ENCODE peak calls at places on chromosomes 16 and 17, in six cellular contexts. W is right lobe of liver, H is fibroblast of lung, L is prostate gland, N is dorsolateral prefrontal cortex, O is SK-N-SH. Z is an unnamed sample.

GRCh38 chr16:7400117-7400890 is 67.7 kb downstream of the RBFOX1 start:
- DNase-seq in O (no peak), H (no peak), L (no peak), W (no peak), N (no peak), Z (no peak)

GRCh38 chr16:25260416-25260815 is 2.8 kb upstream of the ZKSCAN2 start:
- DNase-seq in H (peak; percentile 16), N (no peak), L (no peak), O (no peak), W (no peak), Z (no peak)

GRCh38 chr17:33039874-33040273 is 48.2 kb downstream of the SPACA3 start:
- DNase-seq in O (no peak), H (peak; percentile 81), L (no peak), N (no peak), W (no peak), Z (no peak)

GRCh38 chr16:85586360-85587145 is 26.6 kb upstream of the GSE1 start:
- DNase-seq in L (no peak), W (peak; percentile 43), N (no peak), O (peak; percentile 68), H (peak; percentile 39), Z (peak; percentile 70)

GRCh38 chr17:82238562-82239201 is 9.8 kb downstream of the SLC16A3 start:
- DNase-seq in N (peak; percentile 73), H (peak; percentile 87), L (peak; percentile 93), O (no peak), W (peak; percentile 72), Z (peak; percentile 89)

GRCh38 chr17:6303664-6304063 is 131.3 kb downstream of the AIPL1 start:
- DNase-seq in N (no peak), O (no peak), H (peak; percentile 33), L (no peak), W (no peak), Z (peak; percentile 15)

GRCh38 chr17:75182319-75182568 is 515 bp downstream of the SUMO2 start:
- DNase-seq in N (no peak), W (peak; percentile 46), L (no peak), H (no peak), O (no peak), Z (no peak)

GRCh38 chr17:51435641-51436091 is 175.3 kb downstream of the UTP18 start:
- DNase-seq in N (peak; percentile 53), W (peak; percentile 84), L (peak; percentile 42), H (no peak), O (peak; percentile 66), Z (peak; percentile 40)

GRCh38 chr16:3095869-3096268 is 3.2 kb downstream of the ZSCAN10 start:
- DNase-seq in L (no peak), N (no peak), O (peak; percentile 57), H (no peak), W (no peak), Z (no peak)

GRCh38 chr17:61833536-61834203 is 29.7 kb downstream of the BRIP1 start:
- DNase-seq in L (no peak), H (peak; percentile 81), O (no peak), N (no peak), W (no peak), Z (no peak)

GRCh38 chr16:67114793-67115192 is 5.1 kb downstream of the PHAF1 start:
- DNase-seq in W (no peak), L (no peak), N (no peak), O (no peak), H (no peak), Z (no peak)

GRCh38 chr17:73646409-73647305 is 2.4 kb upstream of the SDK2 start:
- DNase-seq in L (no peak), H (no peak), O (peak; percentile 83), W (no peak), N (no peak), Z (no peak)

GRCh38 chr16:70298988-70299938 is at the start of gene DDX19B:
- DNase-seq in O (peak; percentile 90), N (peak; percentile 76), L (peak; percentile 77), W (peak; percentile 88), H (peak; percentile 72), Z (peak; percentile 80)

GRCh38 chr17:7367083-7367482 is 12.1 kb downstream of the TMEM95 start:
- DNase-seq in L (no peak), O (no peak), H (no peak), W (no peak), N (no peak), Z (no peak)

GRCh38 chr17:2195729-2196128 is 107.9 kb downstream of the SMG6 start:
- DNase-seq in W (no peak), O (no peak), H (peak; percentile 86), N (no peak), L (no peak), Z (no peak)

GRCh38 chr17:1002771-1003555 is 6.0 kb downstream of the TIMM22 start:
- DNase-seq in O (no peak), W (no peak), H (peak; percentile 76), L (no peak), N (no peak), Z (no peak)

GRCh38 chr17:79050591-79050990 is 24.0 kb upstream of the ENGASE start:
- DNase-seq in O (no peak), W (no peak), N (no peak), L (no peak), H (no peak), Z (no peak)

GRCh38 chr16:73095142-73095791 is 47.3 kb upstream of the ZFHX3 start:
- DNase-seq in L (no peak), W (no peak), O (peak; percentile 41), N (no peak), H (no peak), Z (no peak)

GRCh38 chr17:72361892-72362291 is 241.1 kb downstream of the SOX9 start:
- DNase-seq in H (peak; percentile 74), L (no peak), W (no peak), N (no peak), O (no peak), Z (no peak)

GRCh38 chr17:72719582-72720493 is 372.6 kb downstream of the SLC39A11 start:
- DNase-seq in L (no peak), N (no peak), O (no peak), W (no peak), H (peak; percentile 93), Z (no peak)

GRCh38 chr17:80980397-80981061 is 11.1 kb upstream of the CHMP6 start:
- DNase-seq in W (no peak), N (no peak), L (no peak), O (no peak), H (peak; percentile 59), Z (no peak)

GRCh38 chr17:6596076-6596475 is 39.7 kb upstream of the PITPNM3 start:
- DNase-seq in N (no peak), L (no peak), O (no peak), W (no peak), H (no peak), Z (no peak)

GRCh38 chr17:19019041-19019941 is 14.7 kb upstream of the FAM83G start:
- DNase-seq in W (peak; percentile 35), H (no peak), N (peak; percentile 38), L (no peak), O (no peak), Z (no peak)

GRCh38 chr16:2483160-2483559 is 8.2 kb downstream of the TBC1D24 start:
- DNase-seq in W (peak; percentile 23), O (peak; percentile 78), N (no peak), L (no peak), H (no peak), Z (no peak)

GRCh38 chr16:82867425-82867824 is 240.7 kb downstream of the CDH13 start:
- DNase-seq in H (peak; percentile 50), N (no peak), L (no peak), W (no peak), O (no peak), Z (peak; percentile 22)

GRCh38 chr17:64477849-64478248 is 19.0 kb downstream of the POLG2 start:
- DNase-seq in W (no peak), L (no peak), O (no peak), H (no peak), N (no peak), Z (no peak)

GRCh38 chr16:31460582-31461002 is 1.3 kb downstream of the ARMC5 start:
- DNase-seq in W (no peak), H (peak; percentile 50), O (peak; percentile 56), N (peak; percentile 16), L (no peak), Z (no peak)

GRCh38 chr16:65180986-65181710 is 59.3 kb upstream of the CDH11 start:
- DNase-seq in H (no peak), L (no peak), O (peak; percentile 7), W (no peak), N (no peak), Z (no peak)

GRCh38 chr17:78168906-78169793 is 769 bp downstream of the SYNGR2 start:
- DNase-seq in H (peak; percentile 43), W (peak; percentile 75), N (peak; percentile 76), L (peak; percentile 82), O (peak; percentile 92), Z (peak; percentile 66)

GRCh38 chr16:89004209-89004831 is 27.3 kb upstream of the CBFA2T3 start:
- DNase-seq in H (no peak), W (peak; percentile 73), O (peak; percentile 86), L (no peak), N (no peak), Z (no peak)
- H3K27ac ChIP-seq in H (no peak overlapping the region), W (no peak overlapping the region), O (no peak overlapping the region), L (no peak overlapping the region), N (no peak overlapping the region), Z (no peak overlapping the region)

GRCh38 chr17:46157443-46158107 is 35.7 kb downstream of the KANSL1 start:
- DNase-seq in W (no peak), L (no peak), H (peak; percentile 75), O (no peak), N (no peak), Z (no peak)
- H3K27ac ChIP-seq in W (no peak overlapping the region), L (no peak overlapping the region), H (no peak overlapping the region), O (peak overlapping the region; percentile 12), N (peak overlapping the region; percentile 12), Z (peak overlapping the region; percentile 17)

DNA sequence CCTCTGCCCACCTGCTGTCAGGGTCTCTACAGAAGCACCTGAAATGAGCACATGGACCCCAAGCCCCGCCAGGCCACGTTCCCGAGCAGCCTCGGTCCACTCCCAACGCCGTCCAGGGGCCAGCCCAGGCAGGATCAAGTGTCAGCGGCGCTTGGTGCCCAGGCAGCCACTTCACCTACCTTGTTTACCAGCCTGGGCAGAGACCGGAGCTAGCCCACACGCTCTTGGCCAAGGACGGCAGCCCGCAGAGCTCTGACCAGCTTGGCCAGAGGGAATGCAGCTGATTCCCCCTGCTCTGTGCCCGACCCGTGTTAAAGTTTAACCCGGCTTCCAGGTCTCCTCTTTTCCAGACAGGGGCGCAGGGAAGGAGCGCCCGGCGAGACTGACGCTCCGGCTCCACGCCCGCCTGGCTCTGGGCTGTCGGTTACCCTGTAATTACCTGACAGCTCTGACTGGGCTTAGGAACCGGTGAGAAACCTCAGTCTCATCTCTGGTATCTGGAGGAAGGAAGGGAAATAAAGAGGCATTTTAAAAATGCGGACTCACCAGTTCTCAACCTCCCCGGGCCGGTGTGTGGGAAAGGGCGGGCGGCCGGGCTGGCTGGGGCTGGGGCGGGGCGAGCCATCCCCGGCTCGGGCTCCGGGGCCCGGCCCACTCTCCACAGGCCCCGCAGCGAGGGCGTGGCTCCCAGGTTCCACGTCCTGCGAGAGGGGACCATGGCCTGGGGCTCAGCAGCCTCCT is 4.6 kb downstream of the KIFC3 start:
- DNase-seq in L (peak; percentile 72), O (no peak), W (peak; percentile 86), H (no peak), N (no peak), Z (no peak)
- H3K27ac ChIP-seq in L (peak overlapping the region; percentile 59), O (no peak overlapping the region), W (peak overlapping the region; percentile 71), H (no peak overlapping the region), N (peak overlapping the region; percentile 26), Z (no peak overlapping the region)

DNA sequence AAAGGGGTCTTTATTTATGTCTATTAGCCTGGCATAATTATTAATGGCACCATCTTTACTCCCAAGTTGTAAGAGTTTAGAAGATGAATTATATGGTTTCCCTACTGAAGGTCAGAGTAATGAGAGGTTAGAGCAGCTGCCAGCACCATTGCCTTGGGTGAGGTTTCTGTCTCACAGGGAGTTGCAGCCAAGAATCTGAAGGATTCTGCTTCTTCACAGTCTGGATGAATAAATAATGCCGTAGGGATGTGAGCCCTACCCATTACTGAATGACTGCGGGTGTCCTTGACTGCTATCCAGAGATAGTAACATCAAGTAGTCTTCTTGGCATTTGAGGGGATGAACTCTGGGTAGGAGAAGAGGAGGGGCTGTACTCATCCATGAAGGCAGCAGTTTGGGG is 52.8 kb upstream of the SMIM36 start:
- DNase-seq in W (no peak), O (no peak), H (peak; percentile 56), N (no peak), L (no peak), Z (peak; percentile 71)
- H3K27ac ChIP-seq in W (no peak overlapping the region), O (no peak overlapping the region), H (no peak overlapping the region), N (no peak overlapping the region), L (no peak overlapping the region), Z (no peak overlapping the region)

Z was measured in adrenal gland.